ENCODE peak calls at places on chromosome 13, in eight cellular contexts. K, O, U, F, B, L, M and X are unnamed samples.

GRCh38 chr13:34294483-34295129 is 476.7 kb downstream of the RFC3 start:
- DNase-seq in M (no peak), L (peak), O (no peak), K (no peak), B (peak), U (peak), F (no peak), X (no peak)

GRCh38 chr13:74217816-74218215 is 83.6 kb upstream of the KLF12 start:
- DNase-seq in K (no peak), L (no peak), B (no peak), U (peak), F (no peak), O (no peak), M (no peak), X (peak)

GRCh38 chr13:49165798-49166752 is 54.1 kb upstream of the MLNR start:
- DNase-seq in B (no peak), L (no peak), O (no peak), F (no peak), M (no peak), K (no peak), U (no peak), X (no peak)

GRCh38 chr13:41224113-41225110 is 30.0 kb upstream of the KBTBD7 start:
- DNase-seq in L (no peak), M (no peak), K (no peak), F (no peak), O (no peak), U (peak), B (peak), X (peak)

GRCh38 chr13:66585669-66586203 is 644.4 kb downstream of the PCDH9 start:
- DNase-seq in L (no peak), F (no peak), M (no peak), U (peak), B (no peak), K (no peak), O (no peak), X (no peak)

GRCh38 chr13:50805805-50806204 is 37.7 kb downstream of the DLEU7 start:
- DNase-seq in M (no peak), K (no peak), U (peak), B (no peak), O (no peak), L (no peak), F (no peak), X (peak)

GRCh38 chr13:97978661-97979450 is 25.4 kb downstream of the IPO5 start:
- DNase-seq in K (no peak), B (peak), F (no peak), O (no peak), M (no peak), U (peak), L (no peak), X (peak)

GRCh38 chr13:34474469-34474868 is 467.6 kb upstream of the NBEA start:
- DNase-seq in O (no peak), K (no peak), F (no peak), M (no peak), B (no peak), U (no peak), L (no peak), X (no peak)

GRCh38 chr13:70666883-70667282 is 558.6 kb upstream of the KLHL1 start:
- DNase-seq in U (no peak), K (no peak), B (no peak), M (no peak), L (no peak), O (no peak), F (no peak), X (no peak)

GRCh38 chr13:62293081-62293480 is 877.4 kb upstream of the PCDH20 start:
- DNase-seq in K (no peak), L (no peak), M (no peak), F (no peak), O (no peak), B (peak), U (peak), X (peak)